ENCODE peak calls at places on chromosomes 6 and 20, in four cellular contexts. N is K562, V is HepG2, F is H1. O is an unnamed sample.

GRCh38 chr20:24493181-24493580 is 23.8 kb downstream of the SYNDIG1 start:
- DNase-seq in F (no peak), V (no peak), N (no peak), O (no peak)

GRCh38 chr6:111259089-111259831 is 172.0 kb downstream of the SLC16A10 start:
- DNase-seq in N (peak), V (peak), F (peak), O (peak)

GRCh38 chr20:36645353-36645752 is 643 bp downstream of the SLA2 start:
- DNase-seq in N (no peak), F (no peak), V (no peak), O (no peak)

GRCh38 chr20:47790032-47790965 is 5.0 kb upstream of the SULF2 start:
- DNase-seq in N (no peak), V (no peak), F (no peak), O (no peak)

GRCh38 chr20:36277546-36277945 is 28.6 kb upstream of the DLGAP4 start:
- DNase-seq in F (no peak), N (no peak), V (no peak), O (no peak)

GRCh38 chr6:161029195-161029809 is 37.7 kb downstream of the MAP3K4 start:
- DNase-seq in N (no peak), V (no peak), F (no peak), O (no peak)

GRCh38 chr6:54386295-54386694 is 78.1 kb downstream of the TINAG start:
- DNase-seq in F (no peak), N (no peak), V (no peak), O (no peak)

GRCh38 chr6:154572592-154572991 is 62.1 kb upstream of the CNKSR3 start:
- DNase-seq in F (no peak), V (no peak), N (no peak), O (no peak)

GRCh38 chr6:163585932-163586437 is 171.5 kb downstream of the QKI start:
- DNase-seq in V (no peak), N (peak), F (no peak), O (peak)

GRCh38 chr6:37566209-37566859 is 66.6 kb upstream of the CCDC167 start:
- DNase-seq in N (peak), F (no peak), V (no peak), O (peak)

GRCh38 chr6:53805725-53806124 is 10.9 kb downstream of the LRRC1 start:
- DNase-seq in F (no peak), N (no peak), V (no peak), O (no peak)

GRCh38 chr6:137415127-137415833 is 78.9 kb downstream of the OLIG3 start:
- DNase-seq in V (peak), F (no peak), N (peak), O (no peak)

GRCh38 chr6:54377776-54378175 is 69.5 kb downstream of the TINAG start:
- DNase-seq in V (no peak), F (no peak), N (no peak), O (no peak)

GRCh38 chr20:62489186-62489939 is 13.6 kb upstream of the GATA5 start:
- DNase-seq in F (no peak), N (peak), V (no peak), O (peak)

GRCh38 chr6:106051241-106051640 is 34.9 kb upstream of the PRDM1 start:
- DNase-seq in F (peak), V (no peak), N (no peak), O (no peak)

GRCh38 chr6:107841265-107841650 is 17.1 kb upstream of the SCML4 start:
- DNase-seq in N (no peak), F (no peak), V (no peak), O (no peak)

GRCh38 chr6:86045038-86045437 is 402.4 kb upstream of the SYNCRIP start:
- DNase-seq in F (no peak), V (no peak), N (no peak), O (no peak)

GRCh38 chr6:155221086-155221485 is 42.7 kb upstream of the CLDN20 start:
- DNase-seq in F (no peak), N (no peak), V (no peak), O (no peak)

GRCh38 chr6:12585497-12585958 is 131.0 kb upstream of the PHACTR1 start:
- DNase-seq in V (no peak), F (no peak), N (no peak), O (no peak)

GRCh38 chr6:85680388-85680787 is 37.7 kb upstream of the SYNCRIP start:
- DNase-seq in V (no peak), F (no peak), N (no peak), O (no peak)

GRCh38 chr6:82569022-82569421 is 205.4 kb downstream of the TPBG start:
- DNase-seq in V (no peak), F (no peak), N (no peak), O (no peak)

GRCh38 chr20:36466089-36466488 is 75.2 kb upstream of the MYL9 start:
- DNase-seq in V (no peak), N (no peak), F (no peak), O (no peak)

GRCh38 chr20:60132162-60132826 is 174.1 kb downstream of the CDH26 start:
- DNase-seq in F (no peak), V (no peak), N (no peak), O (no peak)

GRCh38 chr6:14456941-14457340 is 339.4 kb downstream of the CD83 start:
- DNase-seq in F (no peak), V (no peak), N (no peak), O (no peak)

GRCh38 chr6:136526196-136526930 is 23.9 kb downstream of the MAP7 start:
- DNase-seq in F (peak), N (no peak), V (peak), O (peak)

GRCh38 chr6:116314218-116314617 is 34.5 kb upstream of the TSPYL1 start:
- DNase-seq in V (no peak), F (no peak), N (no peak), O (no peak)

GRCh38 chr20:25226433-25227316 is 21.2 kb upstream of the PYGB start:
- DNase-seq in F (no peak), N (no peak), V (no peak), O (no peak)

GRCh38 chr6:56009620-56010019 is 134.2 kb upstream of the BMP5 start:
- DNase-seq in V (no peak), F (no peak), N (no peak), O (no peak)

GRCh38 chr20:7237251-7237650 is 469.8 kb downstream of the BMP2 start:
- DNase-seq in V (no peak), F (no peak), N (no peak), O (no peak)

GRCh38 chr6:158605266-158605878 is 39.2 kb downstream of the DYNLT1 start:
- DNase-seq in N (peak), V (peak), F (peak), O (peak)

GRCh38 chr6:150514806-150515362 is 84.8 kb upstream of the PLEKHG1 start:
- DNase-seq in N (no peak), F (no peak), V (no peak), O (no peak)

GRCh38 chr6:135465307-135465706 is 32.2 kb downstream of the AHI1 start:
- DNase-seq in N (no peak), V (no peak), F (no peak), O (no peak)

GRCh38 chr6:89500486-89501020 is 67.6 kb downstream of the ANKRD6 start:
- DNase-seq in N (no peak), V (no peak), F (no peak), O (no peak)

GRCh38 chr6:26224940-26225847 is 138.0 kb downstream of the HFE start:
- DNase-seq in N (no peak), F (no peak), V (no peak), O (no peak)

GRCh38 chr6:87444362-87444761 is 28.4 kb upstream of the SLC35A1 start:
- DNase-seq in F (peak), V (peak), N (no peak), O (no peak)

DNA sequence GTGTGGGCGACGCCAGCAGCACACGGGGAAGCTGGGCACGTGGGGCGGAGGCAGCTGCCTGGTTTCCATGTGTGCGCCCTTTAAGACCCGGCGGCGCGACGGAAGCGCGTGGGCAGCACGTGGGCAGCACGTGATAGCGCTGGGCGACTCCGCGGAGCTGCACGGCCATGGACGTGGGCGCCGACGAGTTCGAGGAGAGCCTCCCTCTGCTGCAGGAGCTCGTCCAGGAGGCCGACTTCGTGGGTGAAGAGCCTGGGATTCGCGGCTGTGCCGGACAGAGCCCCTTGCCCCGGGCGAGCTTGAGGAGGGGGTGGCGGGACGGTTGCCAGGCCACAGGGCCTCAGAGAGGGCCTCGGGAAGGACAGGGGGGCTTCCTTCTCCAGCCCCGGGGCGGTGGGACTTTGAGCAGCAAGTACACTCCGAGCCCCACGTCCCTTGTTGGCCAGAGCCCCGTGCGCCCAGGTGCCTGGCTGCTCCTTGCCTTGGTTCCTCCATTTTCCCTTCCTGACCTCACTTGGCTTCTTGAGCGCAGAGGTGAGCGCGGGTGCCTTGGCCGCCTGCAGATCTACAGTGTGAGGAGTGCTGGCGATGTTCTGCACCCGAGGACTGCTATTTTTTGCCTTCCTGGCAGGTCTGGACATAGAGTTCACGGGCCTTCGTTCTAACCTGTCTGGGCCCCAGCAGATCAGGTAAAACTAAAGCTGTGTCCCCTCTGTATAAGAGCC is at the start of gene PNLDC1:
- DNase-seq in V (no peak), N (no peak), F (no peak), O (no peak)
- TF ChIP-seq RNF2 in V (no peak), N (no peak), F (no peak), O (no peak)

DNA sequence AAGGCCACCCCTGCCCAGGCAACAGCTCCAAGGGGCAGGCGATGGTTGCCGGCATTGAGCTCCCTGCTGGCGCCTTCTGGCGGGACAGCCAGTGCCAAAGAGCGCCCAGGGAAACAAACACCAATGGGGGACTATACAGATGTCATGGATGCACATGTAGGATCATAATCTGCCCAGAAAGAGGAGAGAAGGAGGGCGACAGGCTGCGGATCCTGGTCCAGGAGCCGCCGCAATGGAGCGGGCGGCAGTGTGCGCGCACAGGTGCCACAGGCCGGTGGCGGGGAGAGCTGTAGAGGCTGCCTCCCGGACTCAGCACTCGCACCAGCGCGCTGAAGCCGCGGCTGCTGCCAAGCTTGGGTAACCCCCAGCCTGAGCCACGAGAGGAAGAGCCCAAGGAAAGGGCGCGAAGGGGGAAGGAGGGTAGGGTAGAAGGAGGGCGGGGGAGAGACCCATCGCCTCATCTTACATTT is 418 bp upstream of the FUT9 start:
- DNase-seq in F (no peak), N (no peak), V (no peak), O (no peak)
- H3K4me3 ChIP-seq in F (peak), N (no peak), V (no peak), O (no peak)

DNA sequence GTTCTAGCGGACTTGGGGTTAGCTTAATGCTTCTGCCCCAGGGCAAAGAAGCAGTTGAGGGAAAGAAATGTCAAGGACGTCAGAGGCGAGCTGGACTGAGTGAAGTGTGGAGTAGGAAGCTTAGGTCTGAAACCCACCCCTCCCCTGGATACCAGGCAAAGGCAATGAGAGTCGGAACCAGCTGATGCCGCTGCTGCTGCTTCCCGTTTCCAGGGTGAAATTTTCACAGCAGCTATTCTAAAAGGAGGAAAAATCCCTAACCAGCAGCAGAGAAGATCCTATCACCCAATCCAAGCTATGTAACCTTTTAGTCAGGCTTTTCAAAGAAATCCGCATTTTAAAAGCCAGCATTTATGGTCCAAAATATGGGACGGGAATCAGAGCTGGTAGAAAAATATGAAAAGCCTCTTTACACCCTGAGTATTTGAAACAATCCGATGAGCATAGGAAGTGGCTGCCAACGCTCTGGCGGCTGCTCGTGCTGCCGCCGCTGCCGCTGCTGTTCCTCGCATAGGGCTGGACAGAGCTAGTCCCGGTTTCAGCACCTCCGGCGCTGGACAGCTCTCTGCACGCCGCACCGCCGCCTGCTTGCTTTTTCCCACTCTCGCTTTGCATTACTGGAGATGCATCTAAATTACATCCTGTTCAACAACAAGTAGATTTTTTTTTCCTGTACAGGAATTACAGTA is 564.2 kb downstream of the LMBRD1 start:
- DNase-seq in F (no peak), V (peak), N (peak), O (peak)
- TF ChIP-seq RNF2 in F (no peak), V (no peak), N (no peak), O (no peak)

GRCh38 chr6:7143161-7143974 is 35.6 kb downstream of the RREB1 start:
- DNase-seq in V (peak), F (no peak), N (peak), O (no peak)
- H3K4me3 ChIP-seq in V (no peak), F (no peak), N (no peak), O (no peak)

GRCh38 chr20:51327251-51327841 is 215.2 kb downstream of the NFATC2 start:
- DNase-seq in N (no peak), F (no peak), V (no peak), O (no peak)
- TF ChIP-seq RNF2 in N (no peak), F (no peak), V (no peak), O (no peak)

O was measured in A549.